ENCODE peak calls at places on chromosomes 1 and 21, in five cellular contexts. S is CD8-positive, alpha-beta T cell; M is body of pancreas; K is stimulated activated CD4-positive, alpha-beta T cell treated with anti-CD3 and anti-CD28 coated beads, Interleukin-2, amount 100 ng/mL, for 48 hours; F is NCI-H1694 treated with DMSO at 0.1 percent for 48 hours. J is an unnamed sample.

GRCh38 chr21:22710725-22711124 is 1712.5 kb downstream of the NCAM2 start:
- DNase-seq in S (no peak), K (no peak), F (no peak), M (no peak), J (no peak)

GRCh38 chr1:36115200-36115669 is 9.8 kb downstream of the COL8A2 start:
- DNase-seq in M (no peak), S (no peak), K (no peak), F (peak; percentile 4), J (no peak)

GRCh38 chr1:159279754-159280153 is 22.4 kb upstream of the FCER1A start:
- DNase-seq in K (no peak), M (no peak), F (no peak), S (no peak), J (no peak)

GRCh38 chr1:84969489-84970250 is 27.2 kb downstream of the MCOLN2 start:
- DNase-seq in M (no peak), K (peak; percentile 24), F (no peak), S (no peak), J (peak; percentile 59)

GRCh38 chr21:31929548-31929947 is 56.7 kb downstream of the HUNK start:
- DNase-seq in S (no peak), K (no peak), M (no peak), F (no peak), J (no peak)

GRCh38 chr21:32457360-32457840 is 44.9 kb downstream of the EVA1C start:
- DNase-seq in F (no peak), M (peak; percentile 77), S (no peak), K (no peak), J (no peak)

GRCh38 chr1:112298558-112298957 is 97.5 kb upstream of the CTTNBP2NL start:
- DNase-seq in F (peak; percentile 81), M (peak; percentile 57), S (peak; percentile 29), K (peak; percentile 19), J (no peak)

GRCh38 chr1:90220941-90221693 is 226.2 kb downstream of the ZNF326 start:
- DNase-seq in K (no peak), F (no peak), M (no peak), S (no peak), J (no peak)

GRCh38 chr1:38062361-38063288 is 16.0 kb upstream of the POU3F1 start:
- DNase-seq in F (peak; percentile 36), K (no peak), M (no peak), S (no peak), J (no peak)

GRCh38 chr1:194568610-194569009 is 1382.2 kb upstream of the B3GALT2 start:
- DNase-seq in M (no peak), S (no peak), K (no peak), F (no peak), J (no peak)

J was measured in stimulated activated naive B cell treated with anti-CD40 and anti-IgM and Interleukin-4, amounts not matched to agents 10 μg/mL and 1 μg/mL and 100 μg/mL, for 72 hours.